ENCODE peak calls at places on chromosomes 1 and 21, in eight cellular contexts. Y is mesenchymal stem cell, R is cardiac muscle cell, P is pancreas, Q is IMR-90, J is neural progenitor cell, B is fibroblast of lung, I is colonic mucosa. O is an unnamed sample.

GRCh38 chr1:31798433-31799195 is 17.2 kb downstream of the SPOCD1 start:
- DNase-seq in I (no peak), J (no peak), R (peak), B (peak), P (no peak), Y (peak), Q (peak), O (peak)

GRCh38 chr1:109186704-109187071 is 27.0 kb upstream of the SARS1 start:
- DNase-seq in B (peak), P (no peak), J (no peak), I (peak), Y (no peak), Q (peak), R (no peak), O (no peak)

GRCh38 chr1:108893141-108893530 is 16.4 kb downstream of the GPSM2 start:
- DNase-seq in R (no peak), B (peak), J (no peak), Y (no peak), I (no peak), P (no peak), Q (peak), O (no peak)

GRCh38 chr21:42556476-42556875 is 42.8 kb downstream of the SLC37A1 start:
- DNase-seq in P (no peak), B (no peak), R (no peak), I (no peak), Y (no peak), Q (no peak), J (no peak), O (no peak)

GRCh38 chr21:25457946-25458345 is 149.3 kb downstream of the MRPL39 start:
- DNase-seq in B (no peak), J (no peak), Q (no peak), R (no peak), I (no peak), P (no peak), Y (no peak), O (no peak)

GRCh38 chr1:145961109-145961424 is 3.2 kb upstream of the LIX1L start:
- DNase-seq in Y (no peak), R (no peak), Q (no peak), I (no peak), P (no peak), J (no peak), B (no peak), O (no peak)

GRCh38 chr21:34673006-34673405 is 4.2 kb downstream of the CLIC6 start:
- DNase-seq in Y (no peak), Q (no peak), P (no peak), J (no peak), B (no peak), R (no peak), I (no peak), O (no peak)

GRCh38 chr1:170017478-170017877 is 57.0 kb downstream of the KIFAP3 start:
- DNase-seq in Q (no peak), R (no peak), B (no peak), P (no peak), I (no peak), J (no peak), Y (no peak), O (no peak)

GRCh38 chr21:39776589-39776988 is 31.6 kb downstream of the IGSF5 start:
- DNase-seq in Y (no peak), R (peak), P (no peak), Q (no peak), B (peak), J (no peak), I (no peak), O (no peak)

GRCh38 chr1:33300673-33301072 is 20.2 kb downstream of the A3GALT2 start:
- DNase-seq in I (peak), B (peak), R (peak), P (no peak), Q (peak), Y (peak), J (no peak), O (no peak)

GRCh38 chr1:206005234-206005633 is 2.0 kb upstream of the RAB7B start:
- DNase-seq in Q (no peak), I (no peak), P (no peak), J (no peak), Y (no peak), R (no peak), B (no peak), O (no peak)

GRCh38 chr1:229410370-229410691 is 23.6 kb downstream of the ACTA1 start:
- DNase-seq in R (no peak), B (no peak), I (no peak), P (no peak), Q (no peak), J (no peak), Y (no peak), O (no peak)

GRCh38 chr1:54317084-54317483 is 89.1 kb downstream of the SSBP3 start:
- DNase-seq in I (no peak), B (peak), Y (no peak), R (no peak), Q (peak), P (no peak), J (no peak), O (no peak)
- H3K27ac ChIP-seq in I (no peak), B (no peak), Y (no peak), R (no peak), Q (no peak), P (no peak), J (no peak), O (no peak)

DNA sequence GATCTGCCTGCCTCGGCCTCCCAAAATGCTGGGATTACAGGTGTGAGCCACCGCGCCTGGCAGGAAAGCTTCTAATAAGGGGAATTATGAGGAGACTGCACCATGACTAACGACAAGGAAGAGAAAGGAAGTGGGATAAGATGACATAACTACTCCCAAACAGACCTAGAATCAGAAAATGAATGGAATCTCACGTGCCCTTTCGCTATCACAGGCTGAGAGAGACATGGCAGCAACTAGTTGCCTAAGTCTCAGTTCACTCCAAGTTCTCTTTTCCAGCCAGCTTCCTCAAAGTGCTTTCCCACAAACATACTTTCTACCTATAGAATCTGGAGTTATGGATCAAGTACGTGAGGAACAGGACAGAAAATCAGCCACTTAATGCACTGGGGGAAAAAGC is 2.0 kb downstream of the PI4KB start:
- DNase-seq in P (no peak), I (no peak), R (peak), Q (peak), J (no peak), Y (peak), B (peak), O (no peak)
- H3K27ac ChIP-seq in P (no peak), I (no peak), R (no peak), Q (peak), J (no peak), Y (no peak), B (peak), O (no peak)

GRCh38 chr1:175506081-175506480 is 237.3 kb downstream of the TNR start:
- DNase-seq in Q (no peak), R (no peak), I (no peak), Y (no peak), P (no peak), B (no peak), J (no peak), O (no peak)
- H3K27ac ChIP-seq in Q (no peak), R (no peak), I (no peak), Y (no peak), P (no peak), B (no peak), J (no peak), O (no peak)

DNA sequence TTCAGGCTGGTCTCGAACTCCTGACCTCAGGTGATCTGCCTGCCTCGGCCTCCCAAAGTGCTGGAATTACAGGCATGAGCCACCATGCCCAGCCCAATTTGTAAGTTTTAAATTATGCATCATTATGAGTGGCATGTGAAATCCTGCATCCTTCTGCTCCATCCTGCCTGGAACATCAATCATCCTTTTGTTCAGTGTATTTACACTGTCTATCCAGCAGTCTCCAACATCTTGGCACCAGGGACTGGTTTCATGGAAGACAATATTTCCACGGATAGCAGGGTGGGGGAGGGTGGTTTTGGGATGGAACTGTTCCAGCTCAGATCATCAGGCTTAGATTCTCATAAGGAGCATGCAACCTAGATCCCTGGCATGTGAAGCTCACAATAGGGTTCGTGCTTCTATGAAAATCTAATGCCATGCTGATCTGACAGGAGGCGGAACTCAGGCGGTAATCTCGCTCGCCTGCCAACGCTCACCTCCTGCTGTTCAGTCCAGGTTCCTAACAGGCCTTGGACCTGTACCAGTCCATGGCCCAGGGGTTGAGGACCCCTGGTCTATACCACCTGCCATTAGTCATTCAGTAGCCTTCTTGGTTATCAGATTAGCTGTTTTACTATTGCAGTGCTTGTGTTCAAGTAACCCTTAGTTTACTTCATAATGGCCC is 22.2 kb upstream of the TCEA3 start:
- DNase-seq in Q (no peak), J (no peak), R (no peak), P (no peak), B (no peak), I (no peak), Y (no peak), O (no peak)
- H3K27ac ChIP-seq in Q (no peak), J (no peak), R (no peak), P (no peak), B (no peak), I (no peak), Y (no peak), O (no peak)

GRCh38 chr1:93723733-93724270 is 42.2 kb upstream of the BCAR3 start:
- DNase-seq in I (no peak), P (no peak), Q (no peak), R (no peak), Y (no peak), J (peak), B (no peak), O (no peak)
- H3K27ac ChIP-seq in I (no peak), P (no peak), Q (no peak), R (no peak), Y (no peak), J (peak), B (no peak), O (no peak)

GRCh38 chr1:178052650-178053461 is 41.0 kb upstream of the RASAL2 start:
- DNase-seq in Q (peak), P (no peak), Y (no peak), R (peak), B (peak), I (peak), J (peak), O (no peak)
- H3K27ac ChIP-seq in Q (no peak), P (peak), Y (peak), R (no peak), B (no peak), I (peak), J (no peak), O (no peak)

DNA sequence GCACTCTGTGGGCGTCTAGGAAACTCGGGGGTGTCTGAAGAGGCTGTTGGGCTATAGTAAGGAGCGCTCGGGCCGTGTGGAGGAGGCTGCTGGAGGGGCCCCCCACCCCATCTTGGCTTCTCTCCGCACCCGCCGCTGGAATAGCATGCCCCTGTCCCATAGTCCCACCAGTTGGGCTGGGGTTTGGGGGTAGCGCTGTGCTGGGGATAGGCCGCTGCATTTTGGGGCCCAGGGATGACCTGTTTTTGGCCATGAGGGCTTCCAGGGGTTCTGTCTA is 511 bp downstream of the EFNA3 start:
- DNase-seq in Q (no peak), J (no peak), Y (no peak), I (no peak), R (no peak), B (no peak), P (no peak), O (no peak)
- H3K27ac ChIP-seq in Q (no peak), J (no peak), Y (no peak), I (no peak), R (no peak), B (no peak), P (no peak), O (no peak)

DNA sequence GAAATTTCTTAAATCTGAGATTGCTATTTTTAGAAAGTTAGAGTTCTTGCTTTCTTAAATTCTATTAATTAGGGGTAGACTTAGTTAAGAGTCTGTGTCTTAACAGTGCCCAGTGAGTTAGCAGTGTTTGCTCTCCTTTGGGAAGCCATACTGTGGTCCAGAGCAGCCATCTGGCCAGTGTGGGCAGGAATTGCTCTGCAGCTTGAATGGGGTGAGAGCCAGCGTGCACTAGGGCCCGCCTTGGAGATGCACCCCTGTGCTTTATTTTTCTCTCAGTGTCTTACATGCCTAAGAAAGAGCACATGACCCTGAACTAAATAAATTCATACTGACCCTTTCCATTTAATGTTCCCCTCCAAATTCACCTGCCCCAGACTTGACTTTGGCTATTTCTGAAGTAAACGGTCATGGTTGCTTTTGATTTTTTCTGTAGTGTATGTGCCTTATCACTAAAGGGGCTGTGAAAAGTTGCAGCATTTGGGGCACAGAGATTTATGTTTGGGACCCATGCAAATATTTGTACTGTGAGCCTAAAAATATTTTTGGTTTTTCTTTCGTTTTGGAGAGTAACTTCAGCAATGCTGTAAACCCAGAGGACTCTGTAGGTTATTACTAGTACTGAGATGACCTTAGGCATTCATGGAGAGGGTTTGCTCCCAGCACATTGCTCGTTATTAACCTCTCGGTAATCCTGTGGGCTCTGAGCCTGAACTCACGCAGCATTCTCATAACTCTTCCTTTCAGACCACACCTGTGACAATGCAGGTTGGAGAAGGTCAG is 21.3 kb upstream of the KCNQ4 start:
- DNase-seq in J (no peak), B (no peak), P (no peak), Q (no peak), R (no peak), Y (no peak), I (no peak), O (no peak)
- H3K27ac ChIP-seq in J (no peak), B (no peak), P (no peak), Q (no peak), R (no peak), Y (no peak), I (no peak), O (no peak)

GRCh38 chr1:19776933-19777332 is 22.8 kb downstream of the TMCO4 start:
- DNase-seq in R (no peak), Y (no peak), I (no peak), B (no peak), P (no peak), Q (no peak), J (no peak), O (no peak)
- H3K27ac ChIP-seq in R (no peak), Y (no peak), I (no peak), B (no peak), P (no peak), Q (no peak), J (no peak), O (no peak)

DNA sequence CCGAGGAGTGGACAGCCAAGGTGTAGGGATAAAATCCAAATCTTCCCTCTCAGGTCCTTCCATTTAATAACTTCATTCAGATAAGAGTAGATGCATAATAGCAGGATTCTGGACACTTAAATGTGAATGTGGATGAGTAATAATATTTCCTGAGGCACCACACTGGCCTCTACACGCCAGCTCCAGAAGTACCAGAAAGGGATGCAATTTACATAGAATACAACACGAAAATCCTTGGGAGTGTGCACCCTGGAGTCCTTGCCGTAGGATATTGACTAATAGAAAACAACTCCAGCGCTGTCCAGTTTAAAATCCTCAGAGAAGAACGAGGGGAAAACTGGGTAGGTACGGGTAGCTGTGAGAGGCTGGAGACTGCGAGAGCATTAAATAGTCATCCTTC is 6.9 kb downstream of the PLXNA2 start:
- DNase-seq in J (no peak), Q (no peak), B (no peak), I (no peak), Y (no peak), P (no peak), R (peak), O (no peak)
- H3K27ac ChIP-seq in J (no peak), Q (no peak), B (no peak), I (peak), Y (no peak), P (no peak), R (no peak), O (no peak)